ENCODE peak calls at places on chromosome X, in seven cellular contexts. Y is tibial nerve, M is stomach, T is IMR-90, F is vagina, H is adrenal gland, G is Peyer's patch. R is an unnamed sample.
A peak's percentile ranks its signal among the peaks of the same experiment; 100 is the strongest.

GRCh38 chrX:20472148-20472547 is 205.4 kb upstream of the RPS6KA3 start:
- DNase-seq in M (no peak), T (no peak), G (no peak), H (no peak), Y (no peak), F (no peak), R (no peak)

GRCh38 chrX:42869011-42869410 is 91.0 kb upstream of the PPP1R2C start:
- DNase-seq in Y (no peak), H (no peak), T (no peak), G (no peak), M (no peak), F (no peak), R (no peak)

GRCh38 chrX:3548743-3549441 is 164.6 kb downstream of the PRKX start:
- DNase-seq in M (no peak), H (no peak), Y (peak; percentile 7), G (no peak), T (peak; percentile 79), F (no peak), R (no peak)

GRCh38 chrX:123993904-123994635 is 32.6 kb downstream of the STAG2 start:
- DNase-seq in M (no peak), G (no peak), Y (no peak), H (no peak), F (no peak), T (peak; percentile 48), R (no peak)

GRCh38 chrX:11944486-11944885 is 186.4 kb downstream of the MSL3 start:
- DNase-seq in H (no peak), T (peak; percentile 64), Y (no peak), M (no peak), G (no peak), F (no peak), R (no peak)

GRCh38 chrX:80285131-80285773 is 135.0 kb upstream of the TENT5D start:
- DNase-seq in Y (no peak), F (no peak), G (no peak), H (no peak), M (no peak), T (peak; percentile 1), R (no peak)

GRCh38 chrX:24672701-24673190 is 21.0 kb upstream of the POLA1 start:
- DNase-seq in Y (no peak), G (no peak), H (no peak), T (no peak), M (no peak), F (no peak), R (no peak)

GRCh38 chrX:6448003-6448402 is 86.9 kb downstream of the VCX3A start:
- DNase-seq in H (no peak), T (no peak), Y (no peak), F (no peak), G (no peak), M (peak; percentile 62), R (no peak)

GRCh38 chrX:123083924-123084323 is 100.2 kb upstream of the GRIA3 start:
- DNase-seq in H (no peak), T (no peak), M (no peak), G (no peak), F (no peak), Y (no peak), R (no peak)

GRCh38 chrX:13001961-13002671 is 27.2 kb downstream of the TMSB4X start:
- DNase-seq in G (no peak), F (no peak), M (no peak), T (peak; percentile 52), Y (no peak), H (no peak), R (no peak)

GRCh38 chrX:56281789-56282188 is 49.6 kb downstream of the KLF8 start:
- DNase-seq in H (no peak), M (no peak), F (no peak), Y (no peak), T (peak; percentile 16), G (no peak), R (no peak)

GRCh38 chrX:48468693-48469691 is 1.1 kb downstream of the SLC38A5 start:
- DNase-seq in G (peak; percentile 43), H (no peak), F (no peak), Y (no peak), T (no peak), M (no peak), R (no peak)

GRCh38 chrX:134761788-134762187 is 103.5 kb upstream of the PLAC1 start:
- DNase-seq in H (no peak), T (no peak), M (no peak), Y (no peak), F (no peak), G (no peak), R (no peak)

GRCh38 chrX:56797966-56798711 is 69.1 kb downstream of the NBDY start:
- DNase-seq in F (peak; percentile 64), H (peak; percentile 70), Y (no peak), T (no peak), M (peak; percentile 26), G (peak; percentile 14), R (no peak)

GRCh38 chrX:120692319-120692718 is 62.5 kb upstream of the C1GALT1C1 start:
- DNase-seq in F (no peak), G (no peak), H (no peak), T (no peak), M (no peak), Y (no peak), R (no peak)
- H3K4me1 ChIP-seq in F (no peaks in the 10 kb centered on the region), G (no peaks in the 10 kb centered on the region), H (peaks cover 12% of the 10 kb centered on the region), T (no peaks in the 10 kb centered on the region), M (no peaks in the 10 kb centered on the region), Y (no peaks in the 10 kb centered on the region), R (no peaks in the 10 kb centered on the region)

GRCh38 chrX:129360175-129360574 is 163.1 kb downstream of the SMARCA1 start:
- DNase-seq in G (no peak), H (peak; percentile 53), T (peak; percentile 40), Y (peak; percentile 45), F (no peak), M (peak; percentile 37), R (no peak)
- TF ChIP-seq CTCF in G (peak; percentile 56), H (peak; percentile 53), T (peak; percentile 54), Y (peak; percentile 44), F (peak; percentile 30), M (peak; percentile 38), R (no peak)

GRCh38 chrX:118975831-118976598 is 1.6 kb downstream of the LONRF3 start:
- DNase-seq in G (peak; percentile 30), M (peak; percentile 66), Y (peak; percentile 65), H (peak; percentile 84), T (peak; percentile 3), F (peak; percentile 94), R (peak; percentile 77)
- TF ChIP-seq POLR2A in G (no peak), M (no peak), Y (peak; percentile 13), H (no peak), T (no peak), F (no peak), R (no peak)

DNA sequence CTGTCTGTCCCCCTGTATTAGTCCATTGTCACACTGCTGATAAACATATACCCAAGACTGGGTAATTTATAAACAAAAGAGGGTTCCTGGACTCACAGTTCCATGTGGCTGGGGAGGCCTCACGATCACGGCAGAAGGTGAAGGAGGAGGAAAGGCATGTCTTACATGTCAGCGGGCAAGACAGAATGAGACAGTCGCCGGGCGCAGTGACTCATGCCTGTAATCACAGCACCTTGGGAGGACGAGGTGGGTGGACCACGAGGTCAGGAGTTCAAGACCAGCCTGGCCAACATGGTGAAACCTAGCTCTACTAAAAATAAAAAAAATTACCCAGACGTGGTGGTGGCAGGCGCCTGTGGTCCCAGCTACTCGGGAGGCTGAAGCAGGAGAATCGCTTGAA is 24.7 kb downstream of the IL3RA start:
- DNase-seq in G (peak; percentile 11), T (no peak), F (no peak), H (no peak), Y (no peak), M (no peak), R (no peak)
- H3K4me1 ChIP-seq in G (no peaks in the 10 kb centered on the region), T (no peaks in the 10 kb centered on the region), F (no peaks in the 10 kb centered on the region), H (no peaks in the 10 kb centered on the region), Y (peaks cover 1% of the 10 kb centered on the region), M (no peaks in the 10 kb centered on the region), R (no peaks in the 10 kb centered on the region)

DNA sequence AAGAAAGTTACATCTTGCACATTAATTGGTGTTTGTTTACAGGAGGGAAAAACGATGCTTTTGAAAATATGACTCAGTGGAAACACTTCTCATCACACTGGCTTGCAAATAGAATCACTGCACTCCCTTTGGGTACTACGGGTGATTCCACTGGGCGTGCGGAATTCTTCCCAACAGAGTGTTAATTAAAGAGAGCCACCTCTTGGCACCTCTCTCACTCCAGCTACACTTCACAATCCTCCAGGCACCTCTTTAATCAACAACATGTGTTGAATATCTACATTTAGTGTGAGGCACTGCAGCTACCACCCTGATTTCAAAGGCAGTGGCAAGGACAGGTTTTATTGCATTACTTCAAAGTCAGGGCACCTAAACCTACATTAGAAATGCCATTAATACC is 51.9 kb upstream of the AP1S2 start:
- DNase-seq in T (peak; percentile 5), G (no peak), H (no peak), F (no peak), Y (no peak), M (no peak), R (no peak)
- TF ChIP-seq CTCF in T (no peak), G (no peak), H (no peak), F (no peak), Y (no peak), M (no peak), R (no peak)

GRCh38 chrX:78139160-78140123 is at the start of gene TAF9B:
- DNase-seq in G (peak; percentile 69), T (peak; percentile 71), H (peak; percentile 84), Y (peak; percentile 66), F (no peak), M (peak; percentile 83), R (peak; percentile 82)
- TF ChIP-seq POLR2A in G (no peak), T (no peak), H (no peak), Y (no peak), F (peak; percentile 24), M (no peak), R (peak; percentile 43)

GRCh38 chrX:109992203-109992602 is 10.7 kb upstream of the TMEM164 start:
- DNase-seq in Y (no peak), G (no peak), M (no peak), T (no peak), F (no peak), H (no peak), R (no peak)

GRCh38 chrX:109990582-109991276 is 12.2 kb upstream of the TMEM164 start:
- DNase-seq in M (no peak), T (no peak), H (no peak), F (no peak), G (no peak), Y (no peak), R (no peak)

DNA sequence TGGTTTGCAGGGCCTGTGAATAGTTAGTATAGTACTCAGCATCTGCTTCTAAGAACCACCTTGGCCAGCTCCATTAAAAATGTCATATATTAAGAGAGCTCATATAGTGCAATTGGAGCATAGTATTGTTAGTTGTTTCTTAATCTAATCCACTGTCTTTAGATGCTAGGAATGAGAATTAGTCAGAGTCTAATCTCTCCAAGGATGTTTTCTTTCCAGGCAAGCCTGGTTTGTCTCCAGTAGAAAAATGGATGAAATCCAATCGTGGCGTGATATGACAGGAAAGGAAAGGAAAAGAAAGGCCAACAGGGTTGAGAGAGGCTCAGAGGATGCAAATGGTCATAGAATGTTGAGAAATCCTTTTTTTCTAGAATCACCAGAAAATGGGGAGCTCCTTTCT is 15.0 kb upstream of the TMEM164 start:
- DNase-seq in M (no peak), G (no peak), F (no peak), Y (no peak), T (no peak), H (no peak), R (peak; percentile 15)
- H3K4me1 ChIP-seq in M (no peaks in the 10 kb centered on the region), G (no peaks in the 10 kb centered on the region), F (no peaks in the 10 kb centered on the region), Y (no peaks in the 10 kb centered on the region), T (no peaks in the 10 kb centered on the region), H (no peaks in the 10 kb centered on the region), R (no peaks in the 10 kb centered on the region)

GRCh38 chrX:32514986-32515385 is 696.4 kb downstream of the DMD start:
- DNase-seq in F (no peak), G (no peak), T (no peak), Y (no peak), H (no peak), M (no peak), R (no peak)
- TF ChIP-seq CTCF in F (no peak), G (no peak), T (no peak), Y (no peak), H (no peak), M (no peak), R (no peak)